ENCODE peak calls at places on chromosomes 16 and 17, in four cellular contexts. H is pancreas, U is PC-3, J is kidney tubule cell. G is an unnamed sample.

GRCh38 chr17:2243953-2244352 is 59.6 kb downstream of the SMG6 start:
- DNase-seq in H (no peak), U (no peak), J (no peak), G (no peak)

GRCh38 chr16:85078952-85079351 is 33.3 kb downstream of the CIBAR2 start:
- DNase-seq in H (no peak), U (no peak), J (no peak), G (no peak)

GRCh38 chr16:24535827-24536226 is 3.5 kb upstream of the RBBP6 start:
- DNase-seq in H (no peak), U (no peak), J (no peak), G (no peak)

GRCh38 chr17:68491864-68492263 is 20.4 kb upstream of the PRKAR1A start:
- DNase-seq in H (no peak), U (peak; percentile 47), J (no peak), G (no peak)

GRCh38 chr17:34386925-34387550 is 24.0 kb upstream of the CCL1 start:
- DNase-seq in H (no peak), U (no peak), J (no peak), G (no peak)

GRCh38 chr16:87569601-87570559 is 32.4 kb upstream of the JPH3 start:
- DNase-seq in H (no peak), U (no peak), J (no peak), G (no peak)

GRCh38 chr17:63356275-63356905 is 89.7 kb downstream of the CYB561 start:
- DNase-seq in H (no peak), U (peak; percentile 83), J (peak; percentile 50), G (peak; percentile 79)

GRCh38 chr17:57601328-57601727 is 143.8 kb downstream of the CCDC182 start:
- DNase-seq in H (no peak), U (no peak), J (no peak), G (no peak)

GRCh38 chr17:10526517-10526916 is 8.2 kb upstream of the MYH1 start:
- DNase-seq in H (no peak), U (no peak), J (no peak), G (no peak)

GRCh38 chr17:57518587-57519118 is 226.4 kb downstream of the CCDC182 start:
- DNase-seq in H (no peak), U (no peak), J (peak; percentile 41), G (no peak)

GRCh38 chr16:53035176-53035942 is 17.3 kb downstream of the CHD9NB start:
- DNase-seq in H (no peak), U (no peak), J (no peak), G (no peak)

GRCh38 chr16:75477680-75478473 is 13.4 kb upstream of the TMEM170A start:
- DNase-seq in H (no peak), U (peak; percentile 58), J (peak; percentile 59), G (no peak)

GRCh38 chr16:73043828-73044493 is 4.0 kb downstream of the ZFHX3 start:
- DNase-seq in H (no peak), U (no peak), J (no peak), G (no peak)

GRCh38 chr17:31216053-31216751 is 80.8 kb downstream of the OMG start:
- DNase-seq in H (no peak), U (peak; percentile 62), J (peak; percentile 58), G (no peak)

GRCh38 chr17:82593590-82594087 is 54.6 kb downstream of the WDR45B start:
- DNase-seq in H (peak; percentile 86), U (no peak), J (no peak), G (no peak)

GRCh38 chr16:22291860-22292692 is 5.1 kb upstream of the POLR3E start:
- DNase-seq in H (no peak), U (no peak), J (no peak), G (no peak)

GRCh38 chr16:68776821-68777485 is 39.9 kb downstream of the CDH1 start:
- DNase-seq in H (no peak), U (no peak), J (no peak), G (no peak)

GRCh38 chr17:5499790-5500189 is 13.4 kb downstream of the MIS12 start:
- DNase-seq in H (peak; percentile 58), U (no peak), J (no peak), G (no peak)

GRCh38 chr16:62751218-62751617 is 715.0 kb upstream of the CDH8 start:
- DNase-seq in H (no peak), U (no peak), J (no peak), G (no peak)

GRCh38 chr16:50245417-50246298 is 20.7 kb upstream of the ADCY7 start:
- DNase-seq in H (no peak), U (peak; percentile 81), J (peak; percentile 66), G (no peak)

GRCh38 chr16:4008116-4008515 is 108.1 kb downstream of the ADCY9 start:
- DNase-seq in H (no peak), U (no peak), J (no peak), G (no peak)

GRCh38 chr16:88601313-88602036 is 31.3 kb downstream of the ZC3H18 start:
- DNase-seq in H (no peak), U (no peak), J (no peak), G (no peak)

GRCh38 chr16:69709456-69710084 is 16.8 kb downstream of the NQO1 start:
- DNase-seq in H (no peak), U (peak; percentile 75), J (peak; percentile 70), G (no peak)

GRCh38 chr17:1471490-1471889 is 15.5 kb upstream of the CRK start:
- DNase-seq in H (no peak), U (no peak), J (no peak), G (no peak)

GRCh38 chr17:22266231-22266630 is 573.9 kb downstream of the KCNJ18 start:
- DNase-seq in H (no peak), U (no peak), J (no peak), G (no peak)

GRCh38 chr16:83356266-83356665 is 451.5 kb upstream of the HSBP1 start:
- DNase-seq in H (no peak), U (peak; percentile 58), J (peak; percentile 52), G (no peak)

GRCh38 chr17:79985361-79985760 is 50.3 kb downstream of the TBC1D16 start:
- DNase-seq in H (peak; percentile 30), U (no peak), J (no peak), G (no peak)